ENCODE peak calls at places on chromosomes 5 and 9, in four cellular contexts. I is fibroblast of pulmonary artery, E is kidney, O is fibroblast of mammary gland. W is an unnamed sample.

GRCh38 chr5:79074641-79075040 is 5.1 kb downstream of the BHMT2 start:
- DNase-seq in O (peak; percentile 72), I (peak; percentile 45), E (no peak), W (peak; percentile 76)

GRCh38 chr5:156186760-156187159 is 140.2 kb upstream of the SGCD start:
- DNase-seq in E (no peak), I (no peak), O (peak; percentile 78), W (no peak)

GRCh38 chr5:158991391-158991790 is 108.3 kb downstream of the EBF1 start:
- DNase-seq in E (no peak), O (peak; percentile 92), I (peak; percentile 67), W (no peak)

GRCh38 chr5:133952729-133953567 is 15.5 kb downstream of the C5orf15 start:
- DNase-seq in I (peak; percentile 97), O (peak; percentile 98), E (no peak), W (peak; percentile 36)

GRCh38 chr9:135898634-135899407 is 8.5 kb downstream of the CAMSAP1 start:
- DNase-seq in I (peak; percentile 49), E (no peak), O (peak; percentile 96), W (no peak)

GRCh38 chr9:128877852-128878251 is 3.9 kb downstream of the KYAT1 start:
- DNase-seq in E (peak; percentile 10), I (no peak), O (no peak), W (no peak)

GRCh38 chr5:40685952-40686351 is 6.2 kb downstream of the PTGER4 start:
- DNase-seq in I (no peak), E (no peak), O (no peak), W (no peak)

GRCh38 chr9:92734931-92735906 is 29.4 kb downstream of the BICD2 start:
- DNase-seq in I (no peak), E (no peak), O (no peak), W (no peak)

GRCh38 chr5:114412509-114413171 is 50.8 kb downstream of the KCNN2 start:
- DNase-seq in E (no peak), O (peak; percentile 79), I (peak; percentile 7), W (peak; percentile 81)

GRCh38 chr9:82148849-82149544 is 160.4 kb downstream of the SPATA31D1 start:
- DNase-seq in O (peak; percentile 97), E (no peak), I (peak; percentile 53), W (no peak)

GRCh38 chr5:118832974-118833373 is 155.4 kb downstream of the DTWD2 start:
- DNase-seq in O (no peak), E (no peak), I (no peak), W (no peak)

GRCh38 chr9:28899926-28900325 is 1326.6 kb upstream of the C9orf72 start:
- DNase-seq in O (no peak), E (peak; percentile 41), I (no peak), W (no peak)

GRCh38 chr9:120326076-120326693 is 253.8 kb downstream of the CDK5RAP2 start:
- DNase-seq in I (no peak), O (peak; percentile 8), E (no peak), W (peak; percentile 43)

GRCh38 chr9:70484232-70485130 is 70.0 kb upstream of the KLF9 start:
- DNase-seq in O (peak; percentile 93), I (peak; percentile 95), E (no peak), W (peak; percentile 85)

GRCh38 chr9:38421498-38422211 is 2.6 kb downstream of the IGFBPL1 start:
- DNase-seq in I (no peak), O (no peak), E (no peak), W (no peak)

GRCh38 chr5:154385236-154385512 is 60.6 kb upstream of the SAP30L start:
- DNase-seq in E (no peak), I (no peak), O (no peak), W (no peak)

GRCh38 chr5:172943283-172943841 is 15.9 kb upstream of the RPL26L1 start:
- DNase-seq in E (peak; percentile 51), O (peak; percentile 69), I (peak; percentile 91), W (no peak)

GRCh38 chr9:105290401-105290800 is 46.0 kb downstream of the SLC44A1 start:
- DNase-seq in O (peak; percentile 78), I (peak; percentile 65), E (no peak), W (peak; percentile 91)

GRCh38 chr9:108704156-108704852 is 151.5 kb downstream of the ACTL7B start:
- DNase-seq in I (peak; percentile 8), E (no peak), O (peak; percentile 46), W (peak; percentile 44)

GRCh38 chr5:171747061-171747859 is 38.4 kb upstream of the SMIM23 start:
- DNase-seq in I (no peak), O (no peak), E (no peak), W (no peak)

GRCh38 chr9:137113385-137114159 is 961 bp downstream of the DPP7 start:
- DNase-seq in I (no peak), E (peak; percentile 78), O (no peak), W (no peak)

GRCh38 chr9:17135578-17135904 is 701 bp downstream of the CNTLN start:
- DNase-seq in I (no peak), E (no peak), O (peak; percentile 26), W (no peak)

GRCh38 chr9:87892956-87893355 is 10.3 kb downstream of the SPATA31E1 start:
- DNase-seq in I (no peak), E (no peak), O (no peak), W (no peak)

GRCh38 chr5:62937661-62938558 is 359.3 kb downstream of the LRRC70 start:
- DNase-seq in O (peak; percentile 4), E (no peak), I (peak; percentile 70), W (no peak)

GRCh38 chr9:129291041-129291501 is 113.0 kb upstream of the IER5L start:
- DNase-seq in O (no peak), E (peak; percentile 49), I (no peak), W (no peak)

GRCh38 chr9:132439153-132439552 is 29.1 kb downstream of the CFAP77 start:
- DNase-seq in O (no peak), E (no peak), I (no peak), W (peak; percentile 68)

GRCh38 chr5:145778144-145778900 is 56.8 kb downstream of the PRELID2 start:
- DNase-seq in I (no peak), O (peak; percentile 16), E (no peak), W (no peak)

GRCh38 chr9:107749787-107750444 is 260.3 kb upstream of the KLF4 start:
- DNase-seq in E (peak; percentile 87), I (peak; percentile 95), O (peak; percentile 97), W (peak; percentile 66)

GRCh38 chr9:137445275-137445807 is 4.2 kb upstream of the ENTPD8 start:
- DNase-seq in E (peak; percentile 81), I (peak; percentile 77), O (peak; percentile 82), W (peak; percentile 85)

DNA sequence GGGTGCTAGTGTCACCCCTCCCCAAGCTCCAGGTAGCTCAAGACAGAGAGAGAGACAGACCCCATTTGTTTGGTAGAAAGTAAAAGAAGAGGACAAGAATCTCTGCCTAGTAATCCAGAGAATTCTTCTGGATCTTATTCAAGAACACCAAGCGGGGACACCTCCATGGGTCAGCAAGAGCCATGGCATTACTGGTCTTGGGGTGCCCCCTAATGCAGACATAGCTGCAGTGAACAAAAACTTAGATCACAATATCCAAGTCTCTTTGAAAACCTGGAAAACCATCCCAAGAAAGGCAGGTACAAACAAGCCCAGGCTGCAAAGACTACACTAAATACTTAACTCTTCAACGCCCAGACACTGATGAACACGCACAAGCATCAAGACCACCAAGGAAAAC is 29.9 kb upstream of the PDE4D start:
- DNase-seq in O (peak; percentile 27), E (no peak), I (peak; percentile 36), W (peak; percentile 20)
- TF ChIP-seq CTCF in O (peak; percentile 23), E (peak; percentile 26), I (peak; percentile 32), W (no peak)

GRCh38 chr9:127449332-127449966 is 1.8 kb downstream of the RPL12 start:
- DNase-seq in O (no peak), E (peak; percentile 18), I (no peak), W (no peak)

GRCh38 chr9:127447416-127448111 is 3.6 kb downstream of the RPL12 start:
- DNase-seq in I (no peak), O (no peak), E (peak; percentile 6), W (no peak)

GRCh38 chr9:127446720-127447415 is 4.3 kb downstream of the RPL12 start:
- DNase-seq in I (no peak), E (peak; percentile 7), O (no peak), W (no peak)

GRCh38 chr9:127450170-127450830 is 906 bp downstream of the RPL12 start:
- DNase-seq in I (peak; percentile 41), E (peak; percentile 61), O (no peak), W (no peak)

DNA sequence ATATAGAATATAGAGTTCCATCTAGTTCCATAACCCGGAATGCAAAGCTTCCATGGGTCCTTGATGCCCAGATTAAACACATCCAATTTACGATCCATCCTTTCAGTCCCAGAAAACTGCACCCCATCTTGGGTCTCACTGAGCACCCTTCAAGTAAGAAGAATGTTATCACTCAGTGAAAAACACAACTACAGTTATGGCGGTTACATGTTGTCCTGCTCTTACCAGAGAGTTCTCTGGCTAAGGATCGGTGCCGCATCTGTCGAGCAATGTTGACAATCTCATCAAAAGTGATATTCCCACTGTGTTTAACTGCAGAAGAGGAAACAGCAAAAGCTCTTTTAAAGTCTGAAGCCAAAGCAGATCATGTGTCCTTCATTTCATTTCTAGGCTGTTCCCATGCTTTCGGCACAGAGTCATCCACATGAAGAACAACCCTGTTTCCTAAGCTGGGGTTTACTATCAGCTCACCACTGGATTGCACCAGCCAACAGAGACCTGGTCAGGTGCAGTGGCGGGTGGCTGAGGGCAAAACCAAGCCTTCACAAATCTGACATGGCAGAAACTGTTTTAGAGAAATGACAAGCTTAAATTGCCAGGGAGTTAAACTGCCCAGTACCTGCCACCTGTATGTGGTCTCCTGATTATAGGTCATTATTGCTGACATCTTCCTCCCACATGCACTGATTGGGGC is 2.9 kb downstream of the RPL12 start:
- DNase-seq in O (no peak), E (peak; percentile 8), I (no peak), W (no peak)
- H3K4me3 ChIP-seq in O (peak overlapping the region; percentile 98), E (no peak overlapping the region), I (peak overlapping the region; percentile 78), W (peak overlapping the region; percentile 82)

DNA sequence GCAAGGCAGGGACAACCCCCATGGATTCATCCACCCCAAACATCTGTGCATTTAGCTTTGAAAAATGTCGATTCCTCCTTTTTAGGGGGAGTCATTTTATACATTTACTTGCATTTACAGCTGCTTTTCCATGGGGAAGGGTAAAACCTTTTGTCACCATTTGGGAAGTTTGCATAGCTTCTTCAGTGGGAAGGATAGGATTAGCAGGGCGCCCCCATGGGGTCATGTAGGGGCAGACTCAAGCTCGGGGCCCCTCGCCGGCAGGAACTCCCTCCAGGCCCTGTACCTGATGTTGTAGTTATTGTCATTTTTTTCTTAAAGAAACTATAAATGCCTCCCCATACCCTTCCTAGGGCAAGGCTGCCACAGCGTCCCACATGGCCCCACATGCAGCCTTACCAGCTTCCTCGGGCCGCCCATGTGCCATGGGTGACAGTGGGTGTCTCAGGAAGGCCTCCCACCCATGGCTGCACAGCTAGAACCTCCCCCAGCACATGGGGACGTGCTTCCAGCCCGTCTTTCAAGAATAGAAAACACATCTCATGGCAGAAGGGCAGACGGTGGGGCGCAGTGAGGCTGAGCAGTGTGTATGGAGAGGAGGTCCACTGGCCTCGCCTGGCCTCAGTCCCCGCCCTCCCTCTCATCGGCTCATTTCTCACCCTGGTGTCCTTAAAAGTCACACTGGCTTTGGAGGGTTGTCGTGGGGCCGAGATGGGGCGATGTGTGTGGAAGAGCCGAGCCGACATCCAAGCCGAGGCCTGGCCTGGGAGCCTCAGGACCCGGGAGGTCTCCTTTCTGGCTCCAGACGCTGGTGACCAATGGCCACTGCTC is 76.1 kb upstream of the OTULINL start:
- DNase-seq in E (no peak), O (peak; percentile 23), I (no peak), W (no peak)
- TF ChIP-seq CTCF in E (no peak), O (peak; percentile 21), I (peak; percentile 15), W (no peak)

GRCh38 chr5:132437604-132438275 is 52.8 kb downstream of the IRF1 start:
- DNase-seq in E (peak; percentile 95), I (peak; percentile 89), O (peak; percentile 90), W (peak; percentile 55)

GRCh38 chr5:132439521-132440206 is 50.9 kb downstream of the IRF1 start:
- DNase-seq in O (peak; percentile 94), I (peak; percentile 95), E (peak; percentile 85), W (peak; percentile 75)

GRCh38 chr5:132435891-132436290 is 54.7 kb downstream of the IRF1 start:
- DNase-seq in E (no peak), O (no peak), I (no peak), W (no peak)

GRCh38 chr5:132436936-132437335 is 53.6 kb downstream of the IRF1 start:
- DNase-seq in I (no peak), E (no peak), O (no peak), W (no peak)

GRCh38 chr5:132438931-132439330 is 51.6 kb downstream of the IRF1 start:
- DNase-seq in E (no peak), I (no peak), O (no peak), W (no peak)
- H3K4me3 ChIP-seq in E (no peak overlapping the region), I (no peak overlapping the region), O (no peak overlapping the region), W (no peak overlapping the region)